ENCODE peak calls at places on chromosomes 1 and 21, in five cellular contexts. One of them, this sample, is unnamed. For H3K36me3, the result is how much of the 10 kb centered on the place peaks cover.

GRCh38 chr1:184068354-184068753 is 16.8 kb downstream of the TSEN15 start:
- DNase-seq in suprapubic skin: no peak
- DNase-seq in GM23338: peak
- DNase-seq in OCI-LY7: no peak
- DNase-seq in pancreas: no peak
- DNase-seq in this sample: no peak

GRCh38 chr1:65230741-65231439 is 78.5 kb upstream of the DNAJC6 start:
- DNase-seq in OCI-LY7: no peak
- DNase-seq in suprapubic skin: no peak
- DNase-seq in pancreas: no peak
- DNase-seq in GM23338: no peak
- DNase-seq in this sample: no peak

GRCh38 chr1:158087320-158087927 is 93.3 kb upstream of the CD1D start:
- DNase-seq in OCI-LY7: peak
- DNase-seq in suprapubic skin: no peak
- DNase-seq in pancreas: peak
- DNase-seq in GM23338: peak
- DNase-seq in this sample: no peak

GRCh38 chr1:59669752-59670312 is 144.9 kb upstream of the HOOK1 start:
- DNase-seq in suprapubic skin: no peak
- DNase-seq in OCI-LY7: no peak
- DNase-seq in GM23338: peak
- DNase-seq in pancreas: no peak
- DNase-seq in this sample: no peak

GRCh38 chr1:155277896-155278688 is 829 bp downstream of the HCN3 start:
- DNase-seq in suprapubic skin: peak
- DNase-seq in pancreas: peak
- DNase-seq in GM23338: peak
- DNase-seq in OCI-LY7: peak
- DNase-seq in this sample: peak

GRCh38 chr21:29185172-29185571 is 54.7 kb downstream of the MAP3K7CL start:
- DNase-seq in pancreas: no peak
- DNase-seq in OCI-LY7: no peak
- DNase-seq in GM23338: no peak
- DNase-seq in suprapubic skin: no peak
- DNase-seq in this sample: no peak

GRCh38 chr1:234897754-234898454 is 230.7 kb downstream of the TOMM20 start:
- DNase-seq in OCI-LY7: no peak
- DNase-seq in pancreas: no peak
- DNase-seq in GM23338: no peak
- DNase-seq in suprapubic skin: no peak
- DNase-seq in this sample: no peak

GRCh38 chr1:32180186-32181060 is 948 bp downstream of the TXLNA start:
- DNase-seq in suprapubic skin: peak
- DNase-seq in OCI-LY7: peak
- DNase-seq in GM23338: peak
- DNase-seq in pancreas: peak
- DNase-seq in this sample: no peak

GRCh38 chr1:244180256-244180655 is 129.2 kb downstream of the ZBTB18 start:
- DNase-seq in OCI-LY7: no peak
- DNase-seq in pancreas: no peak
- DNase-seq in GM23338: no peak
- DNase-seq in suprapubic skin: no peak
- DNase-seq in this sample: no peak

GRCh38 chr1:198030682-198031081 is 113.5 kb downstream of the LHX9 start:
- DNase-seq in suprapubic skin: no peak
- DNase-seq in GM23338: no peak
- DNase-seq in pancreas: no peak
- DNase-seq in OCI-LY7: no peak
- DNase-seq in this sample: no peak

GRCh38 chr1:82348487-82348886 is 547.8 kb downstream of the ADGRL2 start:
- DNase-seq in GM23338: no peak
- DNase-seq in pancreas: no peak
- DNase-seq in OCI-LY7: no peak
- DNase-seq in suprapubic skin: no peak
- DNase-seq in this sample: no peak

GRCh38 chr1:235984041-235984820 is 80.7 kb downstream of the NID1 start:
- DNase-seq in GM23338: no peak
- DNase-seq in OCI-LY7: no peak
- DNase-seq in suprapubic skin: no peak
- DNase-seq in pancreas: no peak
- DNase-seq in this sample: no peak

GRCh38 chr1:109632671-109633346 is 13.2 kb downstream of the AMPD2 start:
- DNase-seq in GM23338: no peak
- DNase-seq in suprapubic skin: no peak
- DNase-seq in OCI-LY7: no peak
- DNase-seq in pancreas: no peak
- DNase-seq in this sample: no peak

GRCh38 chr21:39014751-39015150 is 168.5 kb downstream of the PSMG1 start:
- DNase-seq in OCI-LY7: no peak
- DNase-seq in GM23338: no peak
- DNase-seq in pancreas: no peak
- DNase-seq in suprapubic skin: no peak
- DNase-seq in this sample: no peak

GRCh38 chr1:28112388-28113311 is 24.2 kb upstream of the EYA3 start:
- DNase-seq in pancreas: no peak
- DNase-seq in suprapubic skin: no peak
- DNase-seq in GM23338: peak
- DNase-seq in OCI-LY7: peak
- DNase-seq in this sample: no peak

GRCh38 chr1:39759436-39759726 is 11.8 kb downstream of the OXCT2 start:
- DNase-seq in pancreas: no peak
- DNase-seq in suprapubic skin: no peak
- DNase-seq in OCI-LY7: no peak
- DNase-seq in GM23338: no peak
- DNase-seq in this sample: no peak

GRCh38 chr21:45577806-45578801 is 35.9 kb upstream of the SLC19A1 start:
- DNase-seq in pancreas: no peak
- DNase-seq in OCI-LY7: no peak
- DNase-seq in suprapubic skin: peak
- DNase-seq in GM23338: no peak
- DNase-seq in this sample: no peak

GRCh38 chr1:21268281-21269239 is 21.7 kb downstream of the ECE1 start:
- DNase-seq in suprapubic skin: no peak
- DNase-seq in OCI-LY7: no peak
- DNase-seq in pancreas: peak
- DNase-seq in GM23338: no peak
- DNase-seq in this sample: no peak

GRCh38 chr21:41926068-41926806 is 27.6 kb downstream of the C2CD2 start:
- DNase-seq in pancreas: peak
- DNase-seq in OCI-LY7: peak
- DNase-seq in GM23338: peak
- DNase-seq in suprapubic skin: no peak
- DNase-seq in this sample: peak

GRCh38 chr1:33228935-33229487 is 27.3 kb upstream of the ZNF362 start:
- DNase-seq in pancreas: no peak
- DNase-seq in OCI-LY7: no peak
- DNase-seq in GM23338: no peak
- DNase-seq in suprapubic skin: no peak
- DNase-seq in this sample: no peak

GRCh38 chr21:41868062-41868710 is 11.0 kb downstream of the PRDM15 start:
- DNase-seq in OCI-LY7: peak
- DNase-seq in pancreas: no peak
- DNase-seq in GM23338: no peak
- DNase-seq in suprapubic skin: no peak
- DNase-seq in this sample: no peak

GRCh38 chr1:226781937-226782609 is 43.0 kb upstream of the ITPKB start:
- DNase-seq in OCI-LY7: no peak
- DNase-seq in pancreas: no peak
- DNase-seq in suprapubic skin: no peak
- DNase-seq in GM23338: no peak
- DNase-seq in this sample: no peak

DNA sequence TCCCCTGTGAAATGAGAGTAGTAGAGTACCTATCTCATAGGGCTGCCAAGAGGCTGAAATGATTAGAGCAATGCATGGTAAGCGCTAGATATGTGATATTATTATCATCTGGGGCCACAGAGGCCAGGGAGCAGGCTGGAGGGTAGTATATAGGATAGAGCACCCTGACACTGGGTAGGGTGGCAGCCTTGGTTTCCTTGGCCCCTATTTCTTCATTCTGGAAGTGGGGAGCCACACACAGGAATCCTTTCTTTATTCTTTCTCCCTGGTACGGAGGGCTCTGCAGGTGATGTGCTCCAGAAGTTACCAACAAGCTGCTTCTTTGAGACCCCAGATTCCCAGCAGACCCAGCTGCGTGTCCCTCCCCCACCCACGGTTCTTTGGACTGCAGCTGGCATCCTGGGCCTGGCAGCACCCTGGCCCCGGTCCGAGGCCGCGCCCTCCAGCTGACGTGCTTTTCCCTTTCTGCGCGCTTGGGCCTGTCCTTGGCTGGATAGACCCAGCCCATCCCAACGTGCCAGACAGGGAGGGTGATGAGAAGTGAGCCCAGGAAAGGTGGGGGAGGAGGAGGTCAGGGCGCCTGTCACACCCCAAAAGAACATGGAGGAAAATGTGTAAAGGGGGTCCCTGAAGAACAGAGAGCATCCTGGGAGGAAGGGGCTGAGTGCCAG is 18.2 kb downstream of the INAVA start:
- DNase-seq in OCI-LY7: no peak
- DNase-seq in GM23338: no peak
- DNase-seq in suprapubic skin: no peak
- DNase-seq in pancreas: no peak
- DNase-seq in this sample: no peak
- H3K36me3 ChIP-seq in OCI-LY7: under half
- H3K36me3 ChIP-seq in GM23338: under half
- H3K36me3 ChIP-seq in suprapubic skin: under half
- H3K36me3 ChIP-seq in pancreas: under half
- H3K36me3 ChIP-seq in this sample: under half

GRCh38 chr1:182110635-182111034 is 49.1 kb upstream of the ZNF648 start:
- DNase-seq in GM23338: no peak
- DNase-seq in suprapubic skin: no peak
- DNase-seq in pancreas: no peak
- DNase-seq in OCI-LY7: no peak
- DNase-seq in this sample: no peak
- TF ChIP-seq CTCF in GM23338: no peak
- TF ChIP-seq CTCF in suprapubic skin: no peak
- TF ChIP-seq CTCF in pancreas: no peak
- TF ChIP-seq CTCF in OCI-LY7: no peak
- TF ChIP-seq CTCF in this sample: no peak

DNA sequence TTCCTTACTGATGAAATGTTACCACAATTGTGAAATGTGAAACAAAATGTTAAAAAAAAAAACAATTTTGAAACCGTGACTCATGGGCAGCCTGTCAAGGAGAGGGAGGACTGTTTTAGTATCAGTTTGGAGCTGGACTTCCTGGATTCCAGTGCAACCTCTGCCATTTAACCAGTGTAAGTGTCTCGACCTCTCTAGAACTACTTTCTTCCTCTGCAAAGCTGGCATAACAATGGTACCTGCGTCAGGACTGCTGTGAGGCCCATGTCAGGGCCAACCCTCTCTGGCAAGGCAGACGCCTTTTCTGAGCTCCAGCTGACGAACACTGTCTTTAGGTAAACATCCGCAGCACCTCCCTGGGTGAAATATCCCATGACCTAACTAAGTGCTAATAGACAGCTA is 20.9 kb downstream of the URB1 start:
- DNase-seq in OCI-LY7: no peak
- DNase-seq in GM23338: no peak
- DNase-seq in pancreas: no peak
- DNase-seq in suprapubic skin: peak
- DNase-seq in this sample: no peak
- H3K36me3 ChIP-seq in OCI-LY7: half or more
- H3K36me3 ChIP-seq in GM23338: half or more
- H3K36me3 ChIP-seq in pancreas: under half
- H3K36me3 ChIP-seq in suprapubic skin: under half
- H3K36me3 ChIP-seq in this sample: under half

GRCh38 chr1:217431395-217431794 is 199.5 kb downstream of the GPATCH2 start:
- DNase-seq in GM23338: no peak
- DNase-seq in suprapubic skin: no peak
- DNase-seq in pancreas: no peak
- DNase-seq in OCI-LY7: peak
- DNase-seq in this sample: no peak
- TF ChIP-seq CTCF in GM23338: no peak
- TF ChIP-seq CTCF in suprapubic skin: no peak
- TF ChIP-seq CTCF in pancreas: no peak
- TF ChIP-seq CTCF in OCI-LY7: peak
- TF ChIP-seq CTCF in this sample: no peak

GRCh38 chr1:207817166-207817565 is 65.3 kb downstream of the CD46 start:
- DNase-seq in pancreas: peak
- DNase-seq in GM23338: no peak
- DNase-seq in OCI-LY7: no peak
- DNase-seq in suprapubic skin: peak
- DNase-seq in this sample: no peak

GRCh38 chr1:207814469-207814868 is 62.6 kb downstream of the CD46 start:
- DNase-seq in suprapubic skin: no peak
- DNase-seq in GM23338: no peak
- DNase-seq in pancreas: peak
- DNase-seq in OCI-LY7: no peak
- DNase-seq in this sample: no peak

GRCh38 chr1:207815913-207816312 is 64.1 kb downstream of the CD46 start:
- DNase-seq in GM23338: no peak
- DNase-seq in pancreas: peak
- DNase-seq in OCI-LY7: no peak
- DNase-seq in suprapubic skin: peak
- DNase-seq in this sample: no peak

GRCh38 chr1:207813946-207814345 is 62.1 kb downstream of the CD46 start:
- DNase-seq in suprapubic skin: peak
- DNase-seq in pancreas: peak
- DNase-seq in OCI-LY7: no peak
- DNase-seq in GM23338: no peak
- DNase-seq in this sample: no peak

DNA sequence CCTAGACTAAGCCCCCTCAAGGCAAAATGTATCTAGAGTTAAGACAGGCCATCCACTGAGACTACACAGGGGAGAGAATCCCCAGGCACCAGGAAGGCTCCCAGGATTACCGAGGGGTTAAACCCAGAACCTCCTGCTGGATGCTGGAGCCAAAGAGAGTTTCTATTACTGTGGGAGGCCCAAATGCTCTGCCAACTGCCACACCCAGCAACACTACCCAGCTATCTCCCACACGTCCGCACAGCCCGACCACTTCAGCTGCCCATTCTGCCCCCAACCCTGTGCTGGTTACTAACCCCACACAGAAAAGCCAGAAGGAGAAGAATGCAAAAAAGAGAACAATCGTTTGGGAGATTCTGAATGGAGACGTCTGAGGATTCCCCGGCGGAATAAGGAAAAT is 63.6 kb downstream of the CD46 start:
- DNase-seq in GM23338: no peak
- DNase-seq in suprapubic skin: peak
- DNase-seq in pancreas: peak
- DNase-seq in OCI-LY7: no peak
- DNase-seq in this sample: no peak
- H3K36me3 ChIP-seq in GM23338: under half
- H3K36me3 ChIP-seq in suprapubic skin: half or more
- H3K36me3 ChIP-seq in pancreas: half or more
- H3K36me3 ChIP-seq in OCI-LY7: under half
- H3K36me3 ChIP-seq in this sample: half or more

GRCh38 chr21:36693144-36694040 is 5.5 kb upstream of the SIM2 start:
- DNase-seq in suprapubic skin: no peak
- DNase-seq in pancreas: no peak
- DNase-seq in GM23338: peak
- DNase-seq in OCI-LY7: no peak
- DNase-seq in this sample: no peak
- TF ChIP-seq CTCF in suprapubic skin: no peak
- TF ChIP-seq CTCF in pancreas: no peak
- TF ChIP-seq CTCF in GM23338: peak
- TF ChIP-seq CTCF in OCI-LY7: no peak
- TF ChIP-seq CTCF in this sample: no peak

This sample was measured in CD8-positive, alpha-beta T cell.